ENCODE peak calls at places on chromosomes 16 and 17, in five cellular contexts. One of them, this sample, is unnamed. For H3K27me3, the result is how much of the 10 kb centered on the place peaks cover.

GRCh38 chr17:63446981-63447687 is 1.0 kb upstream of the CYB561 start:
- DNase-seq in uterus: no peak
- DNase-seq in CD8-positive, alpha-beta T cell: peak
- DNase-seq in transverse colon: peak
- DNase-seq in CD4-positive, alpha-beta T cell: peak
- DNase-seq in this sample: peak

GRCh38 chr16:82748026-82748425 is 121.3 kb downstream of the CDH13 start:
- DNase-seq in uterus: peak
- DNase-seq in CD8-positive, alpha-beta T cell: no peak
- DNase-seq in transverse colon: no peak
- DNase-seq in CD4-positive, alpha-beta T cell: no peak
- DNase-seq in this sample: no peak

GRCh38 chr16:74999208-74999682 is 421 bp downstream of the ZNRF1 start:
- DNase-seq in uterus: no peak
- DNase-seq in CD8-positive, alpha-beta T cell: peak
- DNase-seq in transverse colon: peak
- DNase-seq in CD4-positive, alpha-beta T cell: peak
- DNase-seq in this sample: no peak

GRCh38 chr16:68328860-68329370 is 18.1 kb downstream of the PRMT7 start:
- DNase-seq in uterus: no peak
- DNase-seq in CD8-positive, alpha-beta T cell: no peak
- DNase-seq in transverse colon: no peak
- DNase-seq in CD4-positive, alpha-beta T cell: no peak
- DNase-seq in this sample: no peak

GRCh38 chr16:60059141-60059540 is 1325.0 kb upstream of the GOT2 start:
- DNase-seq in uterus: no peak
- DNase-seq in CD8-positive, alpha-beta T cell: no peak
- DNase-seq in transverse colon: no peak
- DNase-seq in CD4-positive, alpha-beta T cell: no peak
- DNase-seq in this sample: no peak

GRCh38 chr16:49590166-49590871 is 216.7 kb downstream of the C16orf78 start:
- DNase-seq in uterus: peak
- DNase-seq in CD8-positive, alpha-beta T cell: no peak
- DNase-seq in transverse colon: no peak
- DNase-seq in CD4-positive, alpha-beta T cell: no peak
- DNase-seq in this sample: no peak

GRCh38 chr17:17028878-17029535 is 13.2 kb upstream of the MPRIP start:
- DNase-seq in uterus: no peak
- DNase-seq in CD8-positive, alpha-beta T cell: no peak
- DNase-seq in transverse colon: no peak
- DNase-seq in CD4-positive, alpha-beta T cell: no peak
- DNase-seq in this sample: no peak

GRCh38 chr17:29113334-29113733 is 66.9 kb downstream of the MYO18A start:
- DNase-seq in uterus: no peak
- DNase-seq in CD8-positive, alpha-beta T cell: no peak
- DNase-seq in transverse colon: no peak
- DNase-seq in CD4-positive, alpha-beta T cell: no peak
- DNase-seq in this sample: no peak

GRCh38 chr17:12667299-12667958 is 1.7 kb downstream of the MYOCD start:
- DNase-seq in uterus: peak
- DNase-seq in CD8-positive, alpha-beta T cell: no peak
- DNase-seq in transverse colon: peak
- DNase-seq in CD4-positive, alpha-beta T cell: no peak
- DNase-seq in this sample: no peak

GRCh38 chr17:18191967-18192366 is 8.3 kb downstream of the ALKBH5 start:
- DNase-seq in uterus: no peak
- DNase-seq in CD8-positive, alpha-beta T cell: no peak
- DNase-seq in transverse colon: no peak
- DNase-seq in CD4-positive, alpha-beta T cell: no peak
- DNase-seq in this sample: no peak

GRCh38 chr16:85028638-85029412 is 1.2 kb downstream of the KIAA0513 start:
- DNase-seq in uterus: peak
- DNase-seq in CD8-positive, alpha-beta T cell: peak
- DNase-seq in transverse colon: peak
- DNase-seq in CD4-positive, alpha-beta T cell: peak
- DNase-seq in this sample: peak

GRCh38 chr16:66434619-66435430 is 7.7 kb downstream of the BEAN1 start:
- DNase-seq in uterus: no peak
- DNase-seq in CD8-positive, alpha-beta T cell: no peak
- DNase-seq in transverse colon: no peak
- DNase-seq in CD4-positive, alpha-beta T cell: no peak
- DNase-seq in this sample: no peak

GRCh38 chr17:12041316-12041715 is 20.6 kb downstream of the MAP2K4 start:
- DNase-seq in uterus: no peak
- DNase-seq in CD8-positive, alpha-beta T cell: no peak
- DNase-seq in transverse colon: no peak
- DNase-seq in CD4-positive, alpha-beta T cell: no peak
- DNase-seq in this sample: no peak

GRCh38 chr16:77191259-77191969 is 424 bp downstream of the MON1B start:
- DNase-seq in uterus: peak
- DNase-seq in CD8-positive, alpha-beta T cell: peak
- DNase-seq in transverse colon: peak
- DNase-seq in CD4-positive, alpha-beta T cell: peak
- DNase-seq in this sample: no peak

GRCh38 chr17:39573447-39574298 is 34.0 kb downstream of the NEUROD2 start:
- DNase-seq in uterus: peak
- DNase-seq in CD8-positive, alpha-beta T cell: peak
- DNase-seq in transverse colon: peak
- DNase-seq in CD4-positive, alpha-beta T cell: peak
- DNase-seq in this sample: peak

GRCh38 chr17:7441202-7441705 is 1.9 kb downstream of the FGF11 start:
- DNase-seq in uterus: no peak
- DNase-seq in CD8-positive, alpha-beta T cell: no peak
- DNase-seq in transverse colon: no peak
- DNase-seq in CD4-positive, alpha-beta T cell: no peak
- DNase-seq in this sample: no peak

GRCh38 chr16:13254998-13255614 is 353.7 kb downstream of the SHISA9 start:
- DNase-seq in uterus: no peak
- DNase-seq in CD8-positive, alpha-beta T cell: no peak
- DNase-seq in transverse colon: no peak
- DNase-seq in CD4-positive, alpha-beta T cell: no peak
- DNase-seq in this sample: no peak

GRCh38 chr17:45342306-45342705 is 25.5 kb upstream of the MAP3K14 start:
- DNase-seq in uterus: peak
- DNase-seq in CD8-positive, alpha-beta T cell: no peak
- DNase-seq in transverse colon: peak
- DNase-seq in CD4-positive, alpha-beta T cell: no peak
- DNase-seq in this sample: peak

GRCh38 chr16:22216191-22216831 is 10.2 kb downstream of the EEF2K start:
- DNase-seq in uterus: no peak
- DNase-seq in CD8-positive, alpha-beta T cell: no peak
- DNase-seq in transverse colon: no peak
- DNase-seq in CD4-positive, alpha-beta T cell: no peak
- DNase-seq in this sample: no peak

GRCh38 chr16:47873434-47873833 is 282.4 kb downstream of the ABCC12 start:
- DNase-seq in uterus: no peak
- DNase-seq in CD8-positive, alpha-beta T cell: no peak
- DNase-seq in transverse colon: no peak
- DNase-seq in CD4-positive, alpha-beta T cell: no peak
- DNase-seq in this sample: no peak

GRCh38 chr17:1755993-1756306 is 5.9 kb upstream of the SERPINF1 start:
- DNase-seq in uterus: peak
- DNase-seq in CD8-positive, alpha-beta T cell: no peak
- DNase-seq in transverse colon: no peak
- DNase-seq in CD4-positive, alpha-beta T cell: no peak
- DNase-seq in this sample: no peak

GRCh38 chr17:6274310-6274709 is 160.6 kb downstream of the AIPL1 start:
- DNase-seq in uterus: no peak
- DNase-seq in CD8-positive, alpha-beta T cell: no peak
- DNase-seq in transverse colon: no peak
- DNase-seq in CD4-positive, alpha-beta T cell: no peak
- DNase-seq in this sample: no peak

GRCh38 chr16:86899156-86899555 is 320.8 kb downstream of the FOXL1 start:
- DNase-seq in uterus: no peak
- DNase-seq in CD8-positive, alpha-beta T cell: no peak
- DNase-seq in transverse colon: no peak
- DNase-seq in CD4-positive, alpha-beta T cell: no peak
- DNase-seq in this sample: no peak

GRCh38 chr16:27499659-27500055 is 50.1 kb downstream of the GTF3C1 start:
- DNase-seq in uterus: no peak
- DNase-seq in CD8-positive, alpha-beta T cell: no peak
- DNase-seq in transverse colon: no peak
- DNase-seq in CD4-positive, alpha-beta T cell: no peak
- DNase-seq in this sample: no peak

GRCh38 chr16:87414251-87414680 is 22.1 kb downstream of the MAP1LC3B start:
- DNase-seq in uterus: no peak
- DNase-seq in CD8-positive, alpha-beta T cell: no peak
- DNase-seq in transverse colon: no peak
- DNase-seq in CD4-positive, alpha-beta T cell: no peak
- DNase-seq in this sample: peak

GRCh38 chr17:4476017-4476416 is 22.7 kb upstream of the SPNS2 start:
- DNase-seq in uterus: no peak
- DNase-seq in CD8-positive, alpha-beta T cell: no peak
- DNase-seq in transverse colon: peak
- DNase-seq in CD4-positive, alpha-beta T cell: no peak
- DNase-seq in this sample: no peak

GRCh38 chr17:75679706-75680201 is 12.6 kb downstream of the SAP30BP start:
- DNase-seq in uterus: peak
- DNase-seq in CD8-positive, alpha-beta T cell: no peak
- DNase-seq in transverse colon: peak
- DNase-seq in CD4-positive, alpha-beta T cell: no peak
- DNase-seq in this sample: no peak

GRCh38 chr17:55635253-55635766 is 87.4 kb downstream of the TMEM100 start:
- DNase-seq in uterus: peak
- DNase-seq in CD8-positive, alpha-beta T cell: no peak
- DNase-seq in transverse colon: no peak
- DNase-seq in CD4-positive, alpha-beta T cell: no peak
- DNase-seq in this sample: no peak

GRCh38 chr16:72120026-72120425 is 26.4 kb downstream of the DHX38 start:
- DNase-seq in uterus: no peak
- DNase-seq in CD8-positive, alpha-beta T cell: no peak
- DNase-seq in transverse colon: no peak
- DNase-seq in CD4-positive, alpha-beta T cell: no peak
- DNase-seq in this sample: no peak

GRCh38 chr16:3012246-3012645 is 477 bp upstream of the CLDN9 start:
- DNase-seq in uterus: no peak
- DNase-seq in CD8-positive, alpha-beta T cell: no peak
- DNase-seq in transverse colon: no peak
- DNase-seq in CD4-positive, alpha-beta T cell: no peak
- DNase-seq in this sample: no peak

GRCh38 chr17:73165616-73166404 is 1.0 kb downstream of the SSTR2 start:
- DNase-seq in uterus: no peak
- DNase-seq in CD8-positive, alpha-beta T cell: no peak
- DNase-seq in transverse colon: no peak
- DNase-seq in CD4-positive, alpha-beta T cell: no peak
- DNase-seq in this sample: no peak
- H3K27me3 ChIP-seq in uterus: under half
- H3K27me3 ChIP-seq in CD8-positive, alpha-beta T cell: under half
- H3K27me3 ChIP-seq in transverse colon: half or more
- H3K27me3 ChIP-seq in CD4-positive, alpha-beta T cell: half or more
- H3K27me3 ChIP-seq in this sample: under half

GRCh38 chr16:56558024-56558747 is 6.7 kb upstream of the MT4 start:
- DNase-seq in uterus: no peak
- DNase-seq in CD8-positive, alpha-beta T cell: no peak
- DNase-seq in transverse colon: no peak
- DNase-seq in CD4-positive, alpha-beta T cell: no peak
- DNase-seq in this sample: no peak
- TF ChIP-seq CTCF in uterus: no peak
- TF ChIP-seq CTCF in CD8-positive, alpha-beta T cell: no peak
- TF ChIP-seq CTCF in transverse colon: no peak
- TF ChIP-seq CTCF in CD4-positive, alpha-beta T cell: no peak
- TF ChIP-seq CTCF in this sample: no peak

DNA sequence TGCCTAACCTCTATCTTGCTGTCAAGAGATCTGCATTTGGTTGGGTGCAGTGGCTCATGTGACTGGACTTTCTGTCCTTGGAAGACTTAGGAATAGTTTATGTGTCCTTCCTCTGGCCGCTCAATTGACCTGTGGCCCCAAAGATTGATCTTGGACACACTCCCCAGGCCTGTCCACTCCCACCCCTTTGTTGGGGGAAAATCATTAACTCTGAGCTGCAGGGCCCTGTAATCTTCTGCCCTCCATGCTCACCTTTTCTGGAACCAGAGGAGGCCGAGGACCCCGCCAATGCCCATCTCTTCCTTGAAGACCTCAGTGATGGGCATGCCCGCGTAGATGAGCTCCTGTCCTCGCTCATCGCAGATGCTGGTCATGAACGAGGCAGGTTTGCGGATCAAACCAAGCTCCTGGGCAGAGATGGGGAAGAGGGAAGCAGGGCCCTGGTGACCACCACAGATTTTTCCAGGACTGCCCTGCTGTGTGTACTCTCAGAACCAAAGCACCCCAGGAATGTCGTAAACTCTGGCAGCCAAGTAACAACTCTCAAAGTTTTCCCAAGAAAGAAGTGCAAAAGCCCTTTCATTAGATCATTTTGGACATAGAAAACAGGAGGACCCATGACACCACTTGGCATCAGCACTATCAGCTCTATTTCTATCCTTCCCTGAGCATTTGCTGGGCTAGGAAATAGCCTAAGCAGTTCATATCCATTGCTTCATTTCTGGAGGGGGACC is 8.5 kb upstream of the KLHL11 start:
- DNase-seq in uterus: no peak
- DNase-seq in CD8-positive, alpha-beta T cell: no peak
- DNase-seq in transverse colon: no peak
- DNase-seq in CD4-positive, alpha-beta T cell: no peak
- DNase-seq in this sample: no peak
- H3K27ac ChIP-seq in uterus: no peak
- H3K27ac ChIP-seq in CD8-positive, alpha-beta T cell: no peak
- H3K27ac ChIP-seq in transverse colon: no peak
- H3K27ac ChIP-seq in CD4-positive, alpha-beta T cell: no peak
- H3K27ac ChIP-seq in this sample: no peak

DNA sequence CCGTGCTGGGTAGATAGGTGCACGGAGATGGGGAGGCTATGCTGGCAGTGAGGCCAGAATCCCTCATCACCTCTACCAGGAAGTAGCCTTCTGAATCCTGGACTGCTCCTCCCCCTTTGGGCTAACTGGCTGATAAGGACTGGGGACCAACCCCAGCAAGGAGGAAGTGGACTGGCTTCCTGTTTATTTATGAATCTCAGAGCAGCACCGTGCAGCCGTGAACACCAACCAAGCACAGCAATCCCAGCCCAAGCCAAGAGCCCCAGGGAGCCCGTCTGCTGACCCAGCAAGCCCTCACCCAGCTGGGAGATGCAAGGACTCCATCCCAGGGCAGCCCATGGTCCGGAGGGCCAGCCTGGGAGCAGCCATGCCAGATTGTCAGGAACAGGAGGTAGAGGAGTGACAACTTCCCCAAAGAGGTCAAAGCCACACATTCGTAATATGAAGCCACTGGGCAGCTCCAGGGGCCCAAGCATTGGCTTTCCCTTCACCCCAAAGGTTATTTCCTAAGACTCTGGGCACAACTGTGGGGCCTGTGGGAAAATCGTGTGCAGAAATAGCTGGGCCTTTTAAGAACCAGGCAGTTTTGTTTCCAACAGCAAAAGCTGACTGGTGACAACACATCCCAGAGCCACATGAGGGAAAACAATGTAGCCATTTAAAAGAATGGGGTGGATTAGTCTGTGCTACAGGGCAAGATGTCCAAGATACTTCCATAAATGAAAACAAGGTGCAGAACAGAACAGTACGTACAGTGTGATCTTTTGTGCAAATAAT is 23.9 kb downstream of the PHB1 start:
- DNase-seq in uterus: no peak
- DNase-seq in CD8-positive, alpha-beta T cell: no peak
- DNase-seq in transverse colon: peak
- DNase-seq in CD4-positive, alpha-beta T cell: no peak
- DNase-seq in this sample: peak
- H3K27me3 ChIP-seq in uterus: under half
- H3K27me3 ChIP-seq in CD8-positive, alpha-beta T cell: under half
- H3K27me3 ChIP-seq in transverse colon: under half
- H3K27me3 ChIP-seq in CD4-positive, alpha-beta T cell: under half
- H3K27me3 ChIP-seq in this sample: under half

GRCh38 chr17:9467518-9467917 is 108.1 kb downstream of the STX8 start:
- DNase-seq in uterus: no peak
- DNase-seq in CD8-positive, alpha-beta T cell: no peak
- DNase-seq in transverse colon: no peak
- DNase-seq in CD4-positive, alpha-beta T cell: no peak
- DNase-seq in this sample: no peak
- TF ChIP-seq CTCF in uterus: no peak
- TF ChIP-seq CTCF in CD8-positive, alpha-beta T cell: no peak
- TF ChIP-seq CTCF in transverse colon: no peak
- TF ChIP-seq CTCF in CD4-positive, alpha-beta T cell: no peak
- TF ChIP-seq CTCF in this sample: no peak